ENCODE peak calls at places on chromosomes 3 and 15, in seven cellular contexts. One of them, this sample, is unnamed.

GRCh38 chr3:46662771-46663551 is 30.5 kb downstream of the ALS2CL start:
- DNase-seq in A549: no peak
- DNase-seq in fibroblast of the aortic adventitia: peak
- DNase-seq in upper lobe of right lung: no peak
- DNase-seq in heart left ventricle: no peak
- DNase-seq in fibroblast of pulmonary artery: peak
- DNase-seq in HCT116: no peak
- DNase-seq in this sample: peak

GRCh38 chr3:125057186-125057850 is 1.5 kb upstream of the HEG1 start:
- DNase-seq in A549: no peak
- DNase-seq in fibroblast of pulmonary artery: peak
- DNase-seq in heart left ventricle: no peak
- DNase-seq in upper lobe of right lung: no peak
- DNase-seq in fibroblast of the aortic adventitia: peak
- DNase-seq in HCT116: no peak
- DNase-seq in this sample: peak

GRCh38 chr3:99172736-99173657 is 271.5 kb upstream of the DCBLD2 start:
- DNase-seq in fibroblast of the aortic adventitia: peak
- DNase-seq in HCT116: peak
- DNase-seq in heart left ventricle: no peak
- DNase-seq in A549: peak
- DNase-seq in fibroblast of pulmonary artery: peak
- DNase-seq in upper lobe of right lung: peak
- DNase-seq in this sample: peak

GRCh38 chr15:68303560-68304436 is 26.3 kb downstream of the FEM1B start:
- DNase-seq in upper lobe of right lung: no peak
- DNase-seq in HCT116: no peak
- DNase-seq in A549: peak
- DNase-seq in fibroblast of pulmonary artery: no peak
- DNase-seq in heart left ventricle: no peak
- DNase-seq in fibroblast of the aortic adventitia: no peak
- DNase-seq in this sample: no peak

GRCh38 chr3:126782554-126782953 is 78.5 kb downstream of the CHCHD6 start:
- DNase-seq in upper lobe of right lung: no peak
- DNase-seq in A549: peak
- DNase-seq in fibroblast of the aortic adventitia: peak
- DNase-seq in fibroblast of pulmonary artery: peak
- DNase-seq in HCT116: peak
- DNase-seq in heart left ventricle: no peak
- DNase-seq in this sample: peak

GRCh38 chr3:138946554-138947302 is at the start of the genes FOXL2 and FOXL2NB:
- DNase-seq in heart left ventricle: no peak
- DNase-seq in A549: peak
- DNase-seq in fibroblast of the aortic adventitia: peak
- DNase-seq in fibroblast of pulmonary artery: peak
- DNase-seq in HCT116: no peak
- DNase-seq in upper lobe of right lung: no peak
- DNase-seq in this sample: peak

GRCh38 chr3:56131976-56132590 is 336.2 kb downstream of the ERC2 start:
- DNase-seq in A549: peak
- DNase-seq in HCT116: peak
- DNase-seq in upper lobe of right lung: no peak
- DNase-seq in heart left ventricle: peak
- DNase-seq in fibroblast of the aortic adventitia: peak
- DNase-seq in fibroblast of pulmonary artery: peak
- DNase-seq in this sample: peak

GRCh38 chr3:170440346-170440745 is 21.7 kb downstream of the CLDN11 start:
- DNase-seq in upper lobe of right lung: no peak
- DNase-seq in fibroblast of pulmonary artery: peak
- DNase-seq in fibroblast of the aortic adventitia: peak
- DNase-seq in heart left ventricle: no peak
- DNase-seq in HCT116: no peak
- DNase-seq in A549: no peak
- DNase-seq in this sample: no peak

GRCh38 chr3:25587094-25587493 is 77.6 kb downstream of the TOP2B start:
- DNase-seq in heart left ventricle: no peak
- DNase-seq in HCT116: no peak
- DNase-seq in fibroblast of the aortic adventitia: no peak
- DNase-seq in fibroblast of pulmonary artery: no peak
- DNase-seq in upper lobe of right lung: no peak
- DNase-seq in A549: no peak
- DNase-seq in this sample: no peak

GRCh38 chr15:40452296-40453090 is 11.7 kb downstream of the BAHD1 start:
- DNase-seq in heart left ventricle: peak
- DNase-seq in HCT116: no peak
- DNase-seq in A549: no peak
- DNase-seq in fibroblast of pulmonary artery: no peak
- DNase-seq in upper lobe of right lung: no peak
- DNase-seq in fibroblast of the aortic adventitia: no peak
- DNase-seq in this sample: no peak

GRCh38 chr3:50519471-50520089 is 16.1 kb upstream of the CACNA2D2 start:
- DNase-seq in upper lobe of right lung: peak
- DNase-seq in fibroblast of pulmonary artery: peak
- DNase-seq in HCT116: peak
- DNase-seq in heart left ventricle: peak
- DNase-seq in A549: peak
- DNase-seq in fibroblast of the aortic adventitia: peak
- DNase-seq in this sample: peak

GRCh38 chr3:14289590-14290453 is 111.2 kb downstream of the LSM3 start:
- DNase-seq in fibroblast of pulmonary artery: peak
- DNase-seq in heart left ventricle: no peak
- DNase-seq in fibroblast of the aortic adventitia: peak
- DNase-seq in A549: peak
- DNase-seq in upper lobe of right lung: no peak
- DNase-seq in HCT116: no peak
- DNase-seq in this sample: peak

GRCh38 chr3:194030372-194030771 is 105.6 kb upstream of the HES1 start:
- DNase-seq in fibroblast of pulmonary artery: no peak
- DNase-seq in fibroblast of the aortic adventitia: no peak
- DNase-seq in heart left ventricle: no peak
- DNase-seq in A549: no peak
- DNase-seq in upper lobe of right lung: no peak
- DNase-seq in HCT116: no peak
- DNase-seq in this sample: no peak

GRCh38 chr3:127037423-127037841 is 54.5 kb downstream of the PLXNA1 start:
- DNase-seq in fibroblast of pulmonary artery: no peak
- DNase-seq in HCT116: no peak
- DNase-seq in A549: no peak
- DNase-seq in heart left ventricle: peak
- DNase-seq in fibroblast of the aortic adventitia: no peak
- DNase-seq in upper lobe of right lung: peak
- DNase-seq in this sample: no peak

GRCh38 chr15:29820802-29821160 is 1.5 kb downstream of the TJP1 start:
- DNase-seq in fibroblast of the aortic adventitia: peak
- DNase-seq in HCT116: no peak
- DNase-seq in A549: no peak
- DNase-seq in heart left ventricle: no peak
- DNase-seq in upper lobe of right lung: no peak
- DNase-seq in fibroblast of pulmonary artery: no peak
- DNase-seq in this sample: no peak
- H3K4me3 ChIP-seq in fibroblast of the aortic adventitia: peak
- H3K4me3 ChIP-seq in HCT116: peak
- H3K4me3 ChIP-seq in A549: peak
- H3K4me3 ChIP-seq in heart left ventricle: peak
- H3K4me3 ChIP-seq in upper lobe of right lung: peak
- H3K4me3 ChIP-seq in fibroblast of pulmonary artery: peak
- H3K4me3 ChIP-seq in this sample: peak

DNA sequence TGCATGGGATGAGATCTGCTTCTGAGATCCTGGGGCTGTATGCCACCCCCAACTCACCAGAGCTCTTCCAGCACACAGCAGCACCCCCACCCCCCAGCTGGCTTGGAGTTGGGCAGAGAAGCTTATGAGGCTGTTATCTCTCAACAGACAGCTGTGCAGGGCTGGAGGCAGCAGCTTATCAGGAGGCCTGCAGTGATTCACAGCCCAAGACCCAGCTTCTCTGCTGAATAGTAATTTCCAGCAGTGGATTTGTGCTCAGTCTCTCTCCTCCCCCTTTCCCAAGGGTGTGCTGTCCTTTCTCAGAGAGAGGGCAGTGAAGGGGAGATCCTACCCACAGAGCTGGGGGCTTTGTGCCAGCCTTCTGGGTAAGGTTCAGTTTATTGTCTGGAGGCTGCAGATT is 2.1 kb downstream of the RPP25 start:
- DNase-seq in fibroblast of the aortic adventitia: peak
- DNase-seq in upper lobe of right lung: no peak
- DNase-seq in fibroblast of pulmonary artery: peak
- DNase-seq in HCT116: no peak
- DNase-seq in heart left ventricle: peak
- DNase-seq in A549: no peak
- DNase-seq in this sample: peak
- H3K4me3 ChIP-seq in fibroblast of the aortic adventitia: peak
- H3K4me3 ChIP-seq in upper lobe of right lung: peak
- H3K4me3 ChIP-seq in fibroblast of pulmonary artery: peak
- H3K4me3 ChIP-seq in HCT116: no peak
- H3K4me3 ChIP-seq in heart left ventricle: peak
- H3K4me3 ChIP-seq in A549: no peak
- H3K4me3 ChIP-seq in this sample: no peak

GRCh38 chr15:74872702-74873035 is 496 bp downstream of the SCAMP2 start:
- DNase-seq in fibroblast of the aortic adventitia: no peak
- DNase-seq in upper lobe of right lung: no peak
- DNase-seq in heart left ventricle: no peak
- DNase-seq in fibroblast of pulmonary artery: no peak
- DNase-seq in A549: no peak
- DNase-seq in HCT116: no peak
- DNase-seq in this sample: no peak

GRCh38 chr15:74869726-74870407 is 3.3 kb downstream of the SCAMP2 start:
- DNase-seq in fibroblast of pulmonary artery: peak
- DNase-seq in upper lobe of right lung: peak
- DNase-seq in heart left ventricle: peak
- DNase-seq in A549: no peak
- DNase-seq in HCT116: no peak
- DNase-seq in fibroblast of the aortic adventitia: peak
- DNase-seq in this sample: no peak

GRCh38 chr15:74873036-74873755 is at the start of gene SCAMP2:
- DNase-seq in fibroblast of pulmonary artery: peak
- DNase-seq in fibroblast of the aortic adventitia: peak
- DNase-seq in HCT116: peak
- DNase-seq in heart left ventricle: peak
- DNase-seq in upper lobe of right lung: peak
- DNase-seq in A549: peak
- DNase-seq in this sample: peak

GRCh38 chr15:74869372-74869725 is 3.8 kb downstream of the SCAMP2 start:
- DNase-seq in upper lobe of right lung: no peak
- DNase-seq in fibroblast of pulmonary artery: no peak
- DNase-seq in fibroblast of the aortic adventitia: no peak
- DNase-seq in A549: no peak
- DNase-seq in HCT116: no peak
- DNase-seq in heart left ventricle: no peak
- DNase-seq in this sample: no peak

DNA sequence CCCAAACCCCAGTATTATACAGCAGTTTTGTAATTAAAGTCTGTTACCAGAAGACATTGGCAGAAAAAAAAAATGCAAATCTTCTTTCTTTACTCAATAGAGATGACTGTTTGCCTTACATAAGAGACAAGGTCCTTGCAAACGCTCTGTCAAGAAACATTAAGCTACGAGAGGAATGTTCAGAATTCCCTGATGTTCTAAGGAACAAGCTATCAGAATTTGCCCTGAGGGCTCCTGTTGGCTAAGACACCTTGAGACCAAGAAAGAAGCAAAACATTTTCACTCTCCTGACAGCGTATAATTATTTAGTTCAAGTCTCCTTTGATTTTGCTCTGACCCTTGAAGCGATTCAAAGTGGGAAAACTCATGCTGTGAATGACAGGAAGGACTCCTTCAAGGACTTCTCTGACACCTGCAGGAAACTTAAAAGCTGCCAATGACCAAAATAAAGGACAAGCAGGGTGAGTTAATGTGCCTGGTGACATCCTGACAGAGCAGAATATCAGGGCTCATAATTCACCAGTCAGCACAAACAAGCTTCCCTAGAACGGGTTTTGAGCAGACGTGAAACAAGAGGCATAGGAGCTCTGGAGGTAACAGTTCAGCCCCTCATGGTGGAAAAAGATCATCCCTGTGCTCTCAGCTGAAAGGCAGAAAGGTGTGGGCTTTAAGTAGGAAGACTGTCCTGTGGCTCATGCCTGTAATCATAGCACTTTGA is 2.5 kb downstream of the SCAMP2 start:
- DNase-seq in fibroblast of pulmonary artery: peak
- DNase-seq in upper lobe of right lung: no peak
- DNase-seq in HCT116: no peak
- DNase-seq in A549: no peak
- DNase-seq in fibroblast of the aortic adventitia: no peak
- DNase-seq in heart left ventricle: no peak
- DNase-seq in this sample: no peak
- H3K4me3 ChIP-seq in fibroblast of pulmonary artery: no peak
- H3K4me3 ChIP-seq in upper lobe of right lung: peak
- H3K4me3 ChIP-seq in HCT116: no peak
- H3K4me3 ChIP-seq in A549: no peak
- H3K4me3 ChIP-seq in fibroblast of the aortic adventitia: no peak
- H3K4me3 ChIP-seq in heart left ventricle: peak
- H3K4me3 ChIP-seq in this sample: no peak

GRCh38 chr3:65595222-65595996 is 443.3 kb downstream of the MAGI1 start:
- DNase-seq in A549: no peak
- DNase-seq in fibroblast of the aortic adventitia: no peak
- DNase-seq in upper lobe of right lung: no peak
- DNase-seq in heart left ventricle: no peak
- DNase-seq in fibroblast of pulmonary artery: no peak
- DNase-seq in HCT116: no peak
- DNase-seq in this sample: no peak

GRCh38 chr3:65597952-65598413 is 440.7 kb downstream of the MAGI1 start:
- DNase-seq in upper lobe of right lung: no peak
- DNase-seq in HCT116: no peak
- DNase-seq in fibroblast of the aortic adventitia: no peak
- DNase-seq in fibroblast of pulmonary artery: no peak
- DNase-seq in A549: no peak
- DNase-seq in heart left ventricle: no peak
- DNase-seq in this sample: no peak

GRCh38 chr3:65597225-65597951 is 441.3 kb downstream of the MAGI1 start:
- DNase-seq in fibroblast of pulmonary artery: peak
- DNase-seq in A549: no peak
- DNase-seq in HCT116: no peak
- DNase-seq in fibroblast of the aortic adventitia: peak
- DNase-seq in upper lobe of right lung: peak
- DNase-seq in heart left ventricle: peak
- DNase-seq in this sample: no peak

GRCh38 chr3:65595997-65596300 is 442.8 kb downstream of the MAGI1 start:
- DNase-seq in HCT116: no peak
- DNase-seq in heart left ventricle: no peak
- DNase-seq in fibroblast of pulmonary artery: no peak
- DNase-seq in upper lobe of right lung: no peak
- DNase-seq in A549: no peak
- DNase-seq in fibroblast of the aortic adventitia: no peak
- DNase-seq in this sample: no peak

DNA sequence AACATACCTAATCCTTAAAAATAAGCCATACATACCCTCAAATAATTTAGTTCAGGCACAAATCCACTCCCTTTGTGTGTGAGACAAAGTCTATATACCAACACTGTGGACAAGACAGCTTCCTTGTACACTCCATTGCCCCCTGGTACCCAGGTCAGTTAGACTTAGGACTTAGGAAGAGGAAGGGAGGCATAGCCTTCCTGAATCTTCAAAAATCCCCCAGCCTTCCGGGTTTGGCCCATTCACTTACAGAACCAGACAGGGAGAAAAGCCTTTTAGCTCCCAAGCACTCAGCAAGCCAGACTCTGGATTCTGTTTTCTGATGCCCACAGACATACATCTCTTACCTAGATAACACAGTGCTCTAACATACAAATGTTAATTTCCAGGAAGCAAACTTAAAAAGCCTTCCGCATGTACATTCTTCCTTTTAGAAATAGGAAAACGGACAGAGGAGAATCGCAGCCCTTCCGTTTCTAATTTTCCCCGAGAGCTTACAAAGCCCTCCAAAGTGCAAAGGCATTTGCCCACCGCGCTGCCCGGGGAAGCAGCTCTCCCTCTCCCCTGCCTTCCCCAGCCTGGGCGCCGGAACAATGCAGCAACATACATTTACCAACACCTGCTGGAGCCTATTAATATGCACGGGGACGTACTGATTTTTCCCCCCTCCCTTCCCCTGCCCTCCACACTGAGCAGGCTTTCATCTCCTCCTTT is 442.1 kb downstream of the MAGI1 start:
- DNase-seq in A549: no peak
- DNase-seq in heart left ventricle: no peak
- DNase-seq in HCT116: no peak
- DNase-seq in upper lobe of right lung: no peak
- DNase-seq in fibroblast of the aortic adventitia: no peak
- DNase-seq in fibroblast of pulmonary artery: no peak
- DNase-seq in this sample: no peak
- H3K4me3 ChIP-seq in A549: no peak
- H3K4me3 ChIP-seq in heart left ventricle: peak
- H3K4me3 ChIP-seq in HCT116: no peak
- H3K4me3 ChIP-seq in upper lobe of right lung: peak
- H3K4me3 ChIP-seq in fibroblast of the aortic adventitia: peak
- H3K4me3 ChIP-seq in fibroblast of pulmonary artery: no peak
- H3K4me3 ChIP-seq in this sample: peak

This sample was measured in astrocyte of the spinal cord.